ENCODE peak calls at places on chromosome 18, in six cellular contexts. E, F, I, Y, Z and R are unnamed samples.
A peak's percentile ranks its signal among the peaks of the same experiment; 100 is the strongest.

GRCh38 chr18:48837676-48838075 is 113.1 kb downstream of the SMAD7 start:
- DNase-seq in E (no peak), F (no peak), I (no peak), Y (no peak), Z (no peak), R (no peak)

GRCh38 chr18:8970843-8971242 is 131.7 kb upstream of the NDUFV2 start:
- DNase-seq in E (no peak), F (no peak), I (no peak), Y (no peak), Z (no peak), R (no peak)

GRCh38 chr18:39168723-39169122 is 1603.1 kb upstream of the CELF4 start:
- DNase-seq in E (no peak), F (no peak), I (no peak), Y (peak; percentile 36), Z (no peak), R (no peak)

GRCh38 chr18:36635414-36636096 is 193.2 kb downstream of the TPGS2 start:
- DNase-seq in E (no peak), F (no peak), I (no peak), Y (no peak), Z (no peak), R (no peak)

GRCh38 chr18:76672627-76673026 is 149.7 kb upstream of the ZNF236 start:
- DNase-seq in E (peak; percentile 82), F (no peak), I (no peak), Y (no peak), Z (no peak), R (no peak)

GRCh38 chr18:51623653-51624052 is 426.2 kb upstream of the MEX3C start:
- DNase-seq in E (no peak), F (no peak), I (no peak), Y (no peak), Z (no peak), R (no peak)

GRCh38 chr18:51666717-51667320 is 469.3 kb upstream of the MEX3C start:
- DNase-seq in E (peak; percentile 11), F (peak; percentile 9), I (peak; percentile 80), Y (peak; percentile 5), Z (no peak), R (no peak)

GRCh38 chr18:3851159-3851558 is 401.2 kb downstream of the TGIF1 start:
- DNase-seq in E (no peak), F (no peak), I (no peak), Y (no peak), Z (no peak), R (no peak)

GRCh38 chr18:11658019-11658418 is 31.0 kb upstream of the GNAL start:
- DNase-seq in E (no peak), F (no peak), I (no peak), Y (no peak), Z (no peak), R (no peak)

GRCh38 chr18:3273042-3273441 is 11.1 kb downstream of the MYL12B start:
- DNase-seq in E (no peak), F (no peak), I (no peak), Y (no peak), Z (no peak), R (no peak)

GRCh38 chr18:1422634-1423033 is 518.0 kb downstream of the ADCYAP1 start:
- DNase-seq in E (no peak), F (no peak), I (no peak), Y (no peak), Z (no peak), R (no peak)

GRCh38 chr18:22378672-22379282 is 38.9 kb downstream of the CTAGE1 start:
- DNase-seq in E (peak; percentile 20), F (peak; percentile 14), I (peak; percentile 60), Y (peak; percentile 69), Z (peak; percentile 22), R (no peak)

GRCh38 chr18:27871731-27872130 is 305.2 kb downstream of the CDH2 start:
- DNase-seq in E (no peak), F (no peak), I (no peak), Y (no peak), Z (no peak), R (no peak)

GRCh38 chr18:48037481-48038271 is 107.2 kb upstream of the SMAD2 start:
- DNase-seq in E (no peak), F (peak; percentile 41), I (no peak), Y (peak; percentile 64), Z (peak; percentile 18), R (no peak)

GRCh38 chr18:77140439-77141109 is 8.0 kb upstream of the MBP start:
- DNase-seq in E (no peak), F (no peak), I (no peak), Y (no peak), Z (peak; percentile 58), R (no peak)

GRCh38 chr18:79400091-79400590 is 4.4 kb downstream of the NFATC1 start:
- DNase-seq in E (no peak), F (peak; percentile 84), I (peak; percentile 64), Y (no peak), Z (peak; percentile 78), R (peak; percentile 78)

GRCh38 chr18:79950440-79951341 is 762 bp downstream of the SLC66A2 start:
- DNase-seq in E (peak; percentile 27), F (peak; percentile 50), I (peak; percentile 62), Y (peak; percentile 63), Z (no peak), R (no peak)

GRCh38 chr18:74472312-74472711 is 15.2 kb upstream of the DIPK1C start:
- DNase-seq in E (no peak), F (no peak), I (no peak), Y (no peak), Z (no peak), R (no peak)

GRCh38 chr18:61334491-61334850 is 1.2 kb downstream of the CDH20 start:
- DNase-seq in E (no peak), F (no peak), I (no peak), Y (no peak), Z (no peak), R (no peak)

GRCh38 chr18:38427234-38427633 is 861.6 kb upstream of the CELF4 start:
- DNase-seq in E (no peak), F (no peak), I (peak; percentile 25), Y (no peak), Z (no peak), R (no peak)

GRCh38 chr18:77093067-77093430 is 39.5 kb downstream of the MBP start:
- DNase-seq in E (no peak), F (no peak), I (no peak), Y (no peak), Z (no peak), R (no peak)

GRCh38 chr18:31633416-31634330 is 42.0 kb downstream of the TTR start:
- DNase-seq in E (no peak), F (no peak), I (no peak), Y (no peak), Z (no peak), R (no peak)

GRCh38 chr18:31632356-31632755 is 40.7 kb downstream of the TTR start:
- DNase-seq in E (no peak), F (no peak), I (no peak), Y (no peak), Z (no peak), R (no peak)

GRCh38 chr18:31631526-31631925 is 39.8 kb downstream of the TTR start:
- DNase-seq in E (no peak), F (no peak), I (no peak), Y (no peak), Z (no peak), R (no peak)

GRCh38 chr18:31636387-31636786 is 44.7 kb downstream of the TTR start:
- DNase-seq in E (no peak), F (no peak), I (no peak), Y (no peak), Z (no peak), R (no peak)

GRCh38 chr18:31634331-31634713 is 42.6 kb downstream of the TTR start:
- DNase-seq in E (no peak), F (no peak), I (no peak), Y (no peak), Z (no peak), R (no peak)
- TF ChIP-seq CTCF in E (no peak), F (no peak), I (no peak), Y (no peak), Z (no peak), R (no peak)

DNA sequence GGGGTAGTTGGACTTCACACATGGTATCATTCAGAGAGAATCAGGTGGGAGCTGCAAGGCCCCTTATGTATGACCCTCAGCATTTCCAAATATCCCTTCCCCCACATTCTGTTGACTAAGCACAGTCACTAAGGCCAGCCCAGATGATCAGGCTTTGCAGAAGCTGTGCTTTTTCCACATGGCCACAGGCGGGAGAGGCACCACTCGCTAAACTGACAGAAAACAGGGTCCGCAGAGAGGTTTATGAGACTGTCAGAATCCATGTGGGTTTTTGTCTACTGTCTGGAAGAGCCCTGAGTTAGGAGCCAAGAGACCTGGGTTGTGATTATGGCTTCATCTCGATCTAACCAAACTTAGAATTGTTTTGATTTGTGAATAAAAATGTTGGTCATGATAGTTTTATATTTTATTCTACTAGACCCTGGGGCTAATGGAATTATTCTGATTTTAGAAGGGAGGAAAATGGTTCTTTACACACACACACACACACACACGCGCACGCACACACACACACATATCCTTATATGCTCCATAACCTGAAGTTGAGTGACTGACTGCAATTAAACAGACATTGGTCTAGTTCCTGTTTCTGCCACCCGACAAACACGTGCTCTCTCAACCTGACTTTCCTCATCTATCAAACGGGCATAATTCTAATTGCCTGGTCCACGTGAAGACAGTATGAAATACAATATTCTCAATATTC is 50.6 kb downstream of the SETBP1 start:
- DNase-seq in E (no peak), F (no peak), I (no peak), Y (no peak), Z (no peak), R (no peak)
- H3K4me1 ChIP-seq in E (peaks cover 21% of the 10 kb centered on the region), F (peaks cover 5% of the 10 kb centered on the region), I (peaks cover 27% of the 10 kb centered on the region), Y (no peaks in the 10 kb centered on the region), Z (peaks cover 59% of the 10 kb centered on the region), R (peaks cover 23% of the 10 kb centered on the region)

DNA sequence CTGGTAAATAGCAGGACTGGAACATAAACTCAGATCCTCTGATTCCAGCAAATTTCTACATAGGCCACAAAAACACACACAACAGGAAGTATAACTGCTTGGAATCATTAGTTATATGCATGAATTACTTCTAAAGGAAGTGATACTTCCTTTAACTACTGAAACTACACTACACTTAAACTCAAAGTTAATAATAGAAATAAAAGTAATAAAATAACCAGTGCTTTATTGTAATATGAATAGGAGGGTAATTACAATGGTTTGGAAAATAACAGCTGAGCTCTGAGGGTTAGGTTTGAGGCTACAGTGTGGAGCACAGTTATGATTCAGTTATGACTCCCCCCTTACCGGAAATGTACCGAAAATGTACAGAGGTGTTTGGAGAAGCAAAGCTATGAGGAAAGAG is 18.5 kb upstream of the POLI start:
- DNase-seq in E (no peak), F (no peak), I (no peak), Y (no peak), Z (no peak), R (no peak)
- H3K27ac ChIP-seq in E (no peak overlapping the region), F (peak overlapping the region; percentile 5), I (no peak overlapping the region), Y (no peak overlapping the region), Z (no peak overlapping the region), R (no peak overlapping the region)

GRCh38 chr18:43422483-43422882 is 145.2 kb upstream of the SYT4 start:
- DNase-seq in E (peak; percentile 3), F (no peak), I (peak; percentile 74), Y (peak; percentile 63), Z (no peak), R (no peak)
- TF ChIP-seq CTCF in E (peak; percentile 13), F (no peak), I (no peak), Y (peak; percentile 39), Z (no peak), R (no peak)

DNA sequence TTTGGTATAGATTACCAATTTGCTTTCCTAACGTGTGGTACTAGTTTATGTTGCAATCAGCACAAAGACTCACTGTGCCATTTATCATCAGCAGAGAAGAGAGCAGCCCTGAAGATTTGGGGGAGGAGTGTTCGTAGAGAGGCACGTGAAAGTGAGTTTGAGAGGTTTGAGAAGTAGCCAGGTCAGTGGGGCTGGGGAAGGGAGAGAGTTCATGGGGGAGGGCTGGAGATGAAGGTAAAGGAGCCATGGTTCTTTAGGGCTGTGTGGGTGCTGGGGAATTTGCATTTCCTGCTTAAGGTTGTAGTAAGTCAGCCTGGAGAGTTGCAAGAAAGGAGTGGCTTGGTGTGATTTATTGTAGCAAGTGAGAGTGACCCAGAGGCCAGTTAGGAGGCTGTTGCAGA is 172.0 kb downstream of the NEDD4L start:
- DNase-seq in E (peak; percentile 56), F (no peak), I (peak; percentile 58), Y (peak; percentile 84), Z (no peak), R (no peak)
- H3K4me1 ChIP-seq in E (peaks cover 22% of the 10 kb centered on the region), F (no peaks in the 10 kb centered on the region), I (peaks cover 19% of the 10 kb centered on the region), Y (peaks cover 47% of the 10 kb centered on the region), Z (no peaks in the 10 kb centered on the region), R (peaks cover 19% of the 10 kb centered on the region)